ENCODE peak calls at places on chromosome 22, in eight cellular contexts. S is astrocyte of the spinal cord, I is GM12878, C is PC-9, Y is HCT116, R is epithelial cell of proximal tubule, V is uterus, L is mucosa of descending colon. N is an unnamed sample.

GRCh38 chr22:39283312-39284141 is 35.9 kb downstream of the RPL3 start:
- DNase-seq in L (no peak), S (no peak), I (no peak), C (peak), R (no peak), Y (no peak), V (peak), N (no peak)

GRCh38 chr22:37582526-37582925 is 2.6 kb upstream of the LGALS2 start:
- DNase-seq in L (no peak), I (no peak), Y (no peak), V (no peak), R (no peak), C (no peak), S (no peak), N (no peak)

GRCh38 chr22:36405671-36406070 is 17.9 kb upstream of the MYH9 start:
- DNase-seq in S (no peak), I (no peak), R (no peak), V (no peak), Y (no peak), L (no peak), C (peak), N (no peak)

GRCh38 chr22:38523479-38523878 is 17.4 kb upstream of the DDX17 start:
- DNase-seq in S (no peak), V (no peak), Y (no peak), C (no peak), R (no peak), I (no peak), L (no peak), N (no peak)

GRCh38 chr22:50209893-50210292 is 9.1 kb downstream of the SELENOO start:
- DNase-seq in L (peak), S (peak), R (no peak), Y (no peak), C (peak), I (no peak), V (peak), N (no peak)

GRCh38 chr22:37363593-37363992 is 63.7 kb downstream of the ELFN2 start:
- DNase-seq in C (no peak), S (no peak), L (no peak), Y (no peak), V (no peak), R (no peak), I (no peak), N (no peak)

GRCh38 chr22:50704510-50705218 is 32.0 kb downstream of the SHANK3 start:
- DNase-seq in I (no peak), R (no peak), L (peak), Y (no peak), S (no peak), V (no peak), C (no peak), N (no peak)

GRCh38 chr22:49417833-49418232 is 409.8 kb downstream of the BRD1 start:
- DNase-seq in Y (no peak), R (no peak), I (no peak), V (no peak), S (no peak), C (no peak), L (no peak), N (no peak)

GRCh38 chr22:50526849-50527801 is 1.7 kb upstream of the SCO2 start:
- DNase-seq in I (no peak), L (peak), V (no peak), Y (no peak), R (no peak), C (peak), S (no peak), N (no peak)

GRCh38 chr22:23591203-23591791 is 11.2 kb upstream of the IGLL1 start:
- DNase-seq in R (no peak), Y (peak), I (no peak), S (peak), C (no peak), V (no peak), L (peak), N (peak)

GRCh38 chr22:22920104-22920654 is 32.6 kb downstream of the IGLL5 start:
- DNase-seq in Y (no peak), I (no peak), C (no peak), L (peak), V (no peak), R (no peak), S (no peak), N (no peak)

GRCh38 chr22:47550524-47551437 is 788.3 kb downstream of the TBC1D22A start:
- DNase-seq in S (no peak), I (no peak), L (no peak), V (no peak), C (no peak), R (no peak), Y (no peak), N (no peak)

GRCh38 chr22:21981874-21982273 is 713 bp downstream of the TOP3B start:
- DNase-seq in V (no peak), S (no peak), C (no peak), I (no peak), Y (no peak), R (no peak), L (no peak), N (no peak)

GRCh38 chr22:24427500-24428164 is at the start of gene ADORA2A:
- DNase-seq in I (peak), L (peak), C (no peak), S (no peak), R (no peak), Y (no peak), V (no peak), N (no peak)

GRCh38 chr22:19432092-19432844 is at the start of gene MRPL40:
- DNase-seq in I (peak), Y (peak), C (peak), R (peak), V (peak), L (peak), S (peak), N (peak)

GRCh38 chr22:28008056-28008455 is 89.0 kb upstream of the PITPNB start:
- DNase-seq in I (no peak), C (no peak), L (no peak), S (no peak), V (no peak), Y (no peak), R (no peak), N (no peak)

GRCh38 chr22:32042924-32043323 is at the start of gene SLC5A1:
- DNase-seq in Y (no peak), S (no peak), I (no peak), R (no peak), C (peak), L (peak), V (no peak), N (no peak)

GRCh38 chr22:30612789-30613188 is 5.8 kb downstream of the TCN2 start:
- DNase-seq in C (no peak), R (no peak), I (no peak), L (no peak), Y (no peak), S (no peak), V (no peak), N (no peak)

GRCh38 chr22:45102896-45103420 is 60.8 kb upstream of the NUP50 start:
- DNase-seq in Y (no peak), V (no peak), R (no peak), S (no peak), I (no peak), C (no peak), L (no peak), N (no peak)

GRCh38 chr22:45104313-45104712 is 59.4 kb upstream of the NUP50 start:
- DNase-seq in I (no peak), L (no peak), V (no peak), S (no peak), C (no peak), Y (no peak), R (no peak), N (no peak)

GRCh38 chr22:45103756-45104155 is 60.0 kb upstream of the NUP50 start:
- DNase-seq in S (no peak), V (no peak), Y (no peak), R (no peak), C (no peak), I (no peak), L (no peak), N (no peak)

GRCh38 chr22:45099961-45100360 is 63.8 kb upstream of the NUP50 start:
- DNase-seq in Y (no peak), I (no peak), R (no peak), C (no peak), L (no peak), S (no peak), V (no peak), N (no peak)

GRCh38 chr22:45101828-45102227 is 61.9 kb upstream of the NUP50 start:
- DNase-seq in Y (no peak), L (peak), R (no peak), V (peak), I (no peak), C (no peak), S (peak), N (no peak)
- TF ChIP-seq CTCF in Y (peak), L (no peak), R (peak), V (no peak), I (peak), C (no peak), S (peak), N (peak)

GRCh38 chr22:46044718-46045458 is 67.9 kb upstream of the WNT7B start:
- DNase-seq in L (peak), V (peak), S (no peak), I (no peak), R (no peak), Y (no peak), C (no peak), N (no peak)
- H3K4me3 ChIP-seq in L (peak), V (peak), S (peak), I (peak), R (peak), Y (no peak), C (no peak), N (peak)

GRCh38 chr22:41963453-41964105 is 5.7 kb upstream of the SEPTIN3 start:
- DNase-seq in S (peak), R (no peak), L (no peak), Y (no peak), V (no peak), I (no peak), C (no peak), N (peak)

GRCh38 chr22:41952713-41953112 is 763 bp downstream of the SMIM45 start:
- DNase-seq in L (no peak), S (no peak), I (no peak), Y (no peak), V (no peak), R (no peak), C (no peak), N (no peak)

DNA sequence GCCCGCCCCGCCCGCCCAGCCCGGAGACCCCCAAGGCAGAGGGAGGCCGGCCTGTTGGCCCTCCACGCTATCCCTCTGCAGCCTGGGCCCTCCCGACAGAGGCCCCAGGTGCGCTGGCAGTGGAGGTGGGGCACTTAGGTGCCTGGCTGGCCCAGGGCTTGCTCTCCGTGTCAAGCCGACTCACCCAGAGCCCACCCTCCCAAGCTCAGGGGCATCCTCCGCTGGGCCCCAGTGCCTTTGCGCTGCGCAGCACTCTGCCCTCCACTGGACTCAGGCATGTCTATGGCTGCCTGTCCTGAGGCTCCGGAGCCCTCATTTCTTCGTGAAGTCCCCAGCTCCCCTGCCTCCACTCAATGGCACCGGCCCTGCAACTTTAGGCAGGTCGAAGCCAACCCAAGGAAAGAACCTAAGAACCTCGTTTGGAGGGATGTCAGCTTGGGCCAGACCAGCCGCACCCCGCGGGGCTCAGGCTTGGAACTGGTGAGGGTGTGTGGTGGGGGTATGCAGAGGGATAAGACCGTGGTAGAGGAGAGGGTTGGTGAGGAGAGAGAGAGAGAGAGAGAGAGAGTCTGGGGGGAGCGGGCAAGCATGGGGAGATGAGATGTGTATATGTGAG is 6.1 kb downstream of the SMIM45 start:
- DNase-seq in S (no peak), R (no peak), V (no peak), C (no peak), Y (no peak), L (peak), I (no peak), N (no peak)
- TF ChIP-seq CTCF in S (no peak), R (no peak), V (no peak), C (peak), Y (no peak), L (peak), I (no peak), N (no peak)

GRCh38 chr22:29605236-29605850 is 1.9 kb downstream of the NF2 start:
- DNase-seq in L (no peak), S (no peak), Y (no peak), C (no peak), R (no peak), V (no peak), I (no peak), N (no peak)
- H3K4me3 ChIP-seq in L (no peak), S (peak), Y (peak), C (peak), R (peak), V (no peak), I (peak), N (no peak)

GRCh38 chr22:44583854-44584253 is 85.8 kb upstream of the RTL6 start:
- DNase-seq in I (no peak), R (no peak), S (no peak), Y (no peak), L (no peak), V (peak), C (no peak), N (no peak)
- TF ChIP-seq CTCF in I (no peak), R (no peak), S (no peak), Y (no peak), L (no peak), V (no peak), C (no peak), N (no peak)

N was measured in retinal pigment epithelial cell.